ENCODE peak calls at places on chromosomes 4 and X, in eight cellular contexts. X, D, S, J, K, E, V and H are unnamed samples.

GRCh38 chrX:45449982-45450381 is 249.3 kb upstream of the DIPK2B start:
- DNase-seq in X (no peak), D (no peak), S (no peak), J (peak; percentile 23), K (peak; percentile 17), E (no peak), V (no peak), H (peak; percentile 47)

GRCh38 chr4:10019521-10020051 is 1.7 kb downstream of the SLC2A9 start:
- DNase-seq in X (no peak), D (peak; percentile 55), S (no peak), J (no peak), K (no peak), E (no peak), V (no peak), H (no peak)

GRCh38 chrX:7019555-7019954 is 128.0 kb upstream of the STS start:
- DNase-seq in X (no peak), D (no peak), S (no peak), J (no peak), K (no peak), E (no peak), V (no peak), H (no peak)

GRCh38 chr4:128847074-128847724 is 37.7 kb downstream of the JADE1 start:
- DNase-seq in X (no peak), D (no peak), S (no peak), J (no peak), K (no peak), E (no peak), V (no peak), H (peak; percentile 27)

GRCh38 chr4:52614241-52614640 is 44.9 kb downstream of the USP46 start:
- DNase-seq in X (no peak), D (no peak), S (no peak), J (no peak), K (no peak), E (no peak), V (no peak), H (no peak)

GRCh38 chr4:79585834-79586233 is 177.8 kb upstream of the GK2 start:
- DNase-seq in X (no peak), D (no peak), S (no peak), J (no peak), K (no peak), E (no peak), V (no peak), H (no peak)

GRCh38 chr4:76780781-76781697 is 116.9 kb downstream of the SOWAHB start:
- DNase-seq in X (no peak), D (no peak), S (no peak), J (peak; percentile 17), K (no peak), E (no peak), V (no peak), H (no peak)

GRCh38 chrX:76148011-76148665 is 24.7 kb upstream of the PBDC1 start:
- DNase-seq in X (no peak), D (no peak), S (no peak), J (peak; percentile 8), K (peak; percentile 46), E (no peak), V (no peak), H (peak; percentile 27)

GRCh38 chr4:36237366-36238353 is 6.7 kb downstream of the ARAP2 start:
- DNase-seq in X (no peak), D (no peak), S (no peak), J (no peak), K (no peak), E (no peak), V (no peak), H (no peak)

GRCh38 chr4:21948347-21949072 is at the start of gene KCNIP4:
- DNase-seq in X (peak; percentile 32), D (peak; percentile 16), S (no peak), J (no peak), K (peak; percentile 27), E (no peak), V (no peak), H (peak; percentile 9)

GRCh38 chr4:74444891-74445642 is at the start of gene AREG:
- DNase-seq in X (peak; percentile 65), D (peak; percentile 41), S (peak; percentile 68), J (peak; percentile 93), K (peak; percentile 65), E (peak; percentile 68), V (peak; percentile 69), H (peak; percentile 97)